ENCODE peak calls at places on chromosomes 5 and 9, in eight cellular contexts. J is right cardiac atrium; U is neuronal stem cell; T is tibial artery; I is ovary; X is CD4-positive, alpha-beta memory T cell; W is CD8-positive, alpha-beta memory T cell; M is right lobe of liver. P is an unnamed sample.
A peak's percentile ranks its signal among the peaks of the same experiment; 100 is the strongest.

GRCh38 chr9:83336696-83337095 is 201.5 kb downstream of the FRMD3 start:
- DNase-seq in J (no peak), U (no peak), T (no peak), I (no peak), X (no peak), W (no peak), M (no peak), P (no peak)

GRCh38 chr5:108728566-108729305 is 19.0 kb upstream of the FER start:
- DNase-seq in J (no peak), U (no peak), T (no peak), I (no peak), X (peak; percentile 76), W (peak; percentile 74), M (no peak), P (no peak)

GRCh38 chr9:76873056-76873792 is 32.7 kb downstream of the PRUNE2 start:
- DNase-seq in J (no peak), U (peak; percentile 52), T (peak; percentile 71), I (no peak), X (no peak), W (no peak), M (no peak), P (no peak)

GRCh38 chr5:96316487-96316886 is 116.6 kb downstream of the PCSK1 start:
- DNase-seq in J (no peak), U (no peak), T (no peak), I (no peak), X (no peak), W (no peak), M (no peak), P (no peak)

GRCh38 chr9:93116049-93116961 is 17.7 kb downstream of the NINJ1 start:
- DNase-seq in J (peak; percentile 87), U (no peak), T (peak; percentile 90), I (peak; percentile 82), X (no peak), W (peak; percentile 46), M (peak; percentile 89), P (peak; percentile 70)

GRCh38 chr5:55160493-55161209 is 680 bp downstream of the GPX8 start:
- DNase-seq in J (peak; percentile 57), U (no peak), T (peak; percentile 88), I (no peak), X (no peak), W (no peak), M (no peak), P (peak; percentile 34)

GRCh38 chr9:109728696-109729300 is 51.2 kb upstream of the PALM2AKAP2 start:
- DNase-seq in J (no peak), U (no peak), T (no peak), I (no peak), X (no peak), W (no peak), M (no peak), P (no peak)

GRCh38 chr5:132387649-132388117 is 18.2 kb downstream of the SLC22A5 start:
- DNase-seq in J (peak; percentile 67), U (no peak), T (peak; percentile 86), I (peak; percentile 58), X (no peak), W (no peak), M (peak; percentile 49), P (peak; percentile 63)

GRCh38 chr5:1336106-1336561 is 8.8 kb downstream of the CLPTM1L start:
- DNase-seq in J (peak; percentile 27), U (no peak), T (no peak), I (peak; percentile 7), X (no peak), W (no peak), M (no peak), P (no peak)

GRCh38 chr9:34691556-34691955 is 480 bp upstream of the CCL19 start:
- DNase-seq in J (no peak), U (no peak), T (no peak), I (no peak), X (no peak), W (no peak), M (no peak), P (no peak)

GRCh38 chr5:23740029-23740428 is 232.6 kb downstream of the PRDM9 start:
- DNase-seq in J (no peak), U (no peak), T (no peak), I (no peak), X (no peak), W (no peak), M (peak; percentile 57), P (no peak)

GRCh38 chr9:129241725-129242124 is 63.7 kb upstream of the IER5L start:
- DNase-seq in J (peak; percentile 19), U (no peak), T (no peak), I (peak; percentile 16), X (no peak), W (no peak), M (no peak), P (no peak)

GRCh38 chr9:127175764-127176163 is 53.3 kb upstream of the ANGPTL2 start:
- DNase-seq in J (peak; percentile 71), U (no peak), T (peak; percentile 65), I (peak; percentile 28), X (no peak), W (no peak), M (peak; percentile 28), P (peak; percentile 14)

GRCh38 chr5:68224561-68225187 is 9.1 kb downstream of the PIK3R1 start:
- DNase-seq in J (no peak), U (no peak), T (no peak), I (no peak), X (no peak), W (no peak), M (no peak), P (no peak)

GRCh38 chr9:116377179-116377790 is 223.7 kb downstream of the PAPPA start:
- DNase-seq in J (no peak), U (no peak), T (no peak), I (no peak), X (no peak), W (no peak), M (no peak), P (no peak)

GRCh38 chr5:133985540-133986180 is 17.2 kb upstream of the C5orf15 start:
- DNase-seq in J (no peak), U (no peak), T (no peak), I (no peak), X (no peak), W (no peak), M (no peak), P (no peak)

GRCh38 chr9:36939214-36939613 is 94.9 kb downstream of the PAX5 start:
- DNase-seq in J (no peak), U (no peak), T (no peak), I (no peak), X (no peak), W (no peak), M (no peak), P (no peak)

GRCh38 chr5:95862636-95863382 is 40.3 kb upstream of the GLRX start:
- DNase-seq in J (no peak), U (no peak), T (no peak), I (no peak), X (peak; percentile 10), W (no peak), M (peak; percentile 19), P (no peak)

GRCh38 chr5:93092349-93093105 is 488.5 kb downstream of the NR2F1-AS1 start:
- DNase-seq in J (no peak), U (no peak), T (no peak), I (no peak), X (no peak), W (no peak), M (no peak), P (no peak)

GRCh38 chr9:131029574-131029952 is 20.6 kb downstream of the LAMC3 start:
- DNase-seq in J (no peak), U (no peak), T (no peak), I (no peak), X (no peak), W (no peak), M (no peak), P (no peak)

DNA sequence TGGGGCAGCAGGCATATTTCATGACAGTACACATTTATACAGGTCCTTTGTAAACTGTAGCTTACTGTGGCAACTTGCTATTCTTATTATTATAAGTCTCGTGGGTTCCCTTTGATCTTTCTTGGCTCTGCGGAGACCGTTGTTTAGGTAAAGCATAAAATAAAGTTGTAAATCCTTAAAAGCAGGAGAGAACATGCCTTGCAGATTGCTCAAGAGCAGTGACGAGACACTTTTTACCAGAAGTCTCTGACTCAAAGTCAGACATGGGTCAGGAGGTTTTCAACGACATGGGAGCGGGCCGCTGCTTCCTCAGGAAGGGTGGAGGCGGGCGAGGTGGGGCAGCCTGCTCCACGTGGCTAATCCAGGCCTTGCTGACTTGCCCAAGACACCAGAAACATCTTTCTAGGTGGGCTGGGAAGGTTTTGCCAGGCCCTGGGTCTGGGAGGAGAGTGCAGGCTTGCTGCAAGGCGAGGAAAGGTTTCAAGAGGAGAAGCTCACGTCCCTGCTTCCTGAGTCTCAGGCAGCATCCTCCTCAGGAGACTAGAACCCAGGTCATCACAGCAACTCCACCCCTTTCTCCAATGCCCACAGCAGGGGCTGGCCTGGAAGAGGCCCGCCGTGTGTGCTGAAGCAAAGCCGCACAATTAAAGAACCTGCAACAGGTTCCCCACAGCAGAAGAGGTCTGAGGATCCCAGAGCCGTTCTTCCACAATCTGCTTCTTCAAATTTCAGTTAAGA is 6.5 kb downstream of the TBC1D2 start:
- DNase-seq in J (peak; percentile 85), U (no peak), T (peak; percentile 86), I (no peak), X (no peak), W (no peak), M (peak; percentile 65), P (peak; percentile 35)
- H3K4me1 ChIP-seq in J (peaks cover 8% of the 10 kb centered on the region), U (peaks cover 4% of the 10 kb centered on the region), T (no peaks in the 10 kb centered on the region), I (no peaks in the 10 kb centered on the region), X (peaks cover 43% of the 10 kb centered on the region), W (peaks cover 10% of the 10 kb centered on the region), M (no peaks in the 10 kb centered on the region), P (peaks cover 5% of the 10 kb centered on the region)

DNA sequence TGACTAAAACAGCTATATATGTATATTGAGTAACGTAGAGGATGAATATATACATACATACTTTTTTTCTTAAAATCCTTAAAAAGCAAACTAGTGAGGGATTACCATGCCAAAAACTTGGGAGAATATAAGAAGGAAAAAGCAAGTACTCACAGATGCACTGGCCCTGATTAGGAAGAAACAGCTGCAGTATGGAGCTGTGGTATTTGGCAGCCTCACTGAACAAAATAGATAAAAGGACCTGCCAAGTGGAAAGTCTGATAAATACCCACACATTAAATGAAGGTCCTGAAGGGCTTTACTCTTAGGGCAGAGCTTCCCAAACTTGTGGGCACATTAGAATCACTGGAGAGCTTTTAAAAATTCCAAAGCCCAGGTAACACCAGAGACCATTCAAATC is 80.6 kb downstream of the FEM1C start:
- DNase-seq in J (no peak), U (no peak), T (no peak), I (no peak), X (no peak), W (no peak), M (no peak), P (no peak)
- H3K4me1 ChIP-seq in J (peaks cover 2% of the 10 kb centered on the region), U (no peaks in the 10 kb centered on the region), T (no peaks in the 10 kb centered on the region), I (no peaks in the 10 kb centered on the region), X (no peaks in the 10 kb centered on the region), W (no peaks in the 10 kb centered on the region), M (no peaks in the 10 kb centered on the region), P (peaks cover 9% of the 10 kb centered on the region)

DNA sequence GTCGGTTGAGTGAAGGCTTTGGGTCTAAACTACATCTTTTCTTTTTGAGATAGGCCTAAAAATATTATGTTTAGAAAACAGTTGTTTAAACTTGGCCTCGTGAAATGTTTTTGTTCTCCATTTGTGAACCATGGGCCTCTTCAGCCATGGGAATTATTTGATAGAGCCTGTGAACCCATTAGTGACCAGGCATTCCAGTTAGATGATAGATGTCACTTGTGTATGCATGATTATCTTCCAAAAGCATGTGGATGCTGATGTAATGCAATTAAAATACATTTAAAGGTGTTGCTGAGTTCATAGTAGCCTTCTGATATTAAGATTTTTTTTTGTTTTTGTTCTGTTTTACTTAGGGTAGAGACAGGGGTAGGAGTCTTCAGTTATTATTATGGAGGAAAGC is 32.7 kb downstream of the CPEB4 start:
- DNase-seq in J (no peak), U (no peak), T (no peak), I (no peak), X (no peak), W (no peak), M (no peak), P (no peak)
- H3K4me1 ChIP-seq in J (peaks cover 13% of the 10 kb centered on the region), U (peaks cover 16% of the 10 kb centered on the region), T (peaks cover 60% of the 10 kb centered on the region), I (peaks cover 14% of the 10 kb centered on the region), X (peaks cover 30% of the 10 kb centered on the region), W (peaks cover 11% of the 10 kb centered on the region), M (peaks cover 48% of the 10 kb centered on the region), P (peaks cover 97% of the 10 kb centered on the region)

GRCh38 chr5:139273322-139273571 is 20.3 kb upstream of the MATR3 start:
- DNase-seq in J (no peak), U (no peak), T (no peak), I (no peak), X (no peak), W (no peak), M (no peak), P (no peak)
- H3K4me1 ChIP-seq in J (peaks cover 4% of the 10 kb centered on the region), U (peaks cover 22% of the 10 kb centered on the region), T (peaks cover 9% of the 10 kb centered on the region), I (peaks cover 5% of the 10 kb centered on the region), X (peaks cover 52% of the 10 kb centered on the region), W (peaks cover 47% of the 10 kb centered on the region), M (peaks cover 28% of the 10 kb centered on the region), P (peaks cover 41% of the 10 kb centered on the region)

P was measured in stomach.